ENCODE peak calls at places on chromosome 13, in nine cellular contexts. T is neural progenitor cell; A is tibial artery; B is pancreas; S is H9; V is neuronal stem cell; C is ascending aorta; O is CD4-positive, CD25-positive, alpha-beta regulatory T cell; J is fibroblast of lung. M is an unnamed sample.

GRCh38 chr13:58542530-58542929 is 911.0 kb downstream of the PCDH17 start:
- DNase-seq in A (no peak), C (no peak), O (no peak), J (no peak), B (no peak), S (no peak), V (no peak), T (no peak), M (no peak)

GRCh38 chr13:42895781-42896180 is 96.3 kb downstream of the EPSTI1 start:
- DNase-seq in B (no peak), J (no peak), S (no peak), V (no peak), A (no peak), T (no peak), O (no peak), C (no peak), M (no peak)

GRCh38 chr13:66940113-66940512 is 290.0 kb downstream of the PCDH9 start:
- DNase-seq in V (no peak), S (no peak), O (no peak), C (no peak), T (no peak), B (no peak), J (peak; percentile 24), A (no peak), M (no peak)

GRCh38 chr13:65940720-65941119 is 1289.4 kb downstream of the PCDH9 start:
- DNase-seq in B (no peak), J (no peak), V (no peak), C (no peak), S (no peak), T (no peak), O (no peak), A (no peak), M (no peak)

GRCh38 chr13:29621841-29622240 is 26.4 kb upstream of the SLC7A1 start:
- DNase-seq in C (no peak), A (no peak), T (no peak), J (peak; percentile 46), B (no peak), V (no peak), S (no peak), O (no peak), M (no peak)

GRCh38 chr13:65921933-65922332 is 1308.2 kb downstream of the PCDH9 start:
- DNase-seq in S (no peak), V (no peak), T (no peak), C (no peak), A (no peak), O (no peak), J (no peak), B (no peak), M (peak; percentile 37)

GRCh38 chr13:38409771-38410170 is 60.1 kb downstream of the UFM1 start:
- DNase-seq in J (no peak), T (no peak), S (no peak), O (no peak), C (no peak), A (no peak), V (no peak), B (no peak), M (no peak)

GRCh38 chr13:26051231-26052135 is at the start of gene SHISA2:
- DNase-seq in S (peak; percentile 86), A (no peak), V (peak; percentile 82), J (peak; percentile 67), C (no peak), O (no peak), T (peak; percentile 93), B (peak; percentile 74), M (peak; percentile 80)

GRCh38 chr13:79709526-79709925 is 228.6 kb downstream of the NDFIP2 start:
- DNase-seq in O (no peak), V (no peak), T (no peak), J (peak; percentile 77), A (no peak), C (no peak), B (no peak), S (no peak), M (peak; percentile 76)

GRCh38 chr13:27425918-27426630 is 1.7 kb downstream of the GTF3A start:
- DNase-seq in J (peak; percentile 86), B (peak; percentile 73), O (peak; percentile 80), V (no peak), C (peak; percentile 89), A (peak; percentile 76), S (peak; percentile 70), T (peak; percentile 67), M (peak; percentile 79)

GRCh38 chr13:104799152-104799551 is 1732.9 kb upstream of the SLC10A2 start:
- DNase-seq in C (no peak), T (no peak), O (no peak), B (no peak), V (no peak), J (no peak), S (no peak), A (no peak), M (no peak)

GRCh38 chr13:40189885-40190655 is 476.4 kb downstream of the FOXO1 start:
- DNase-seq in A (no peak), V (peak; percentile 59), T (peak; percentile 75), C (no peak), J (peak; percentile 11), O (no peak), B (no peak), S (no peak), M (no peak)

GRCh38 chr13:97944396-97945029 is 9.0 kb upstream of the IPO5 start:
- DNase-seq in T (no peak), A (no peak), O (no peak), V (no peak), S (no peak), B (no peak), J (peak; percentile 63), C (no peak), M (peak; percentile 68)

GRCh38 chr13:65889368-65889767 is 1340.8 kb downstream of the PCDH9 start:
- DNase-seq in J (peak; percentile 12), C (no peak), A (no peak), T (no peak), S (no peak), O (no peak), V (no peak), B (no peak), M (no peak)

GRCh38 chr13:73321039-73321438 is 262.2 kb downstream of the KLF5 start:
- DNase-seq in V (no peak), C (no peak), J (no peak), O (no peak), S (no peak), B (no peak), A (no peak), T (no peak), M (no peak)

DNA sequence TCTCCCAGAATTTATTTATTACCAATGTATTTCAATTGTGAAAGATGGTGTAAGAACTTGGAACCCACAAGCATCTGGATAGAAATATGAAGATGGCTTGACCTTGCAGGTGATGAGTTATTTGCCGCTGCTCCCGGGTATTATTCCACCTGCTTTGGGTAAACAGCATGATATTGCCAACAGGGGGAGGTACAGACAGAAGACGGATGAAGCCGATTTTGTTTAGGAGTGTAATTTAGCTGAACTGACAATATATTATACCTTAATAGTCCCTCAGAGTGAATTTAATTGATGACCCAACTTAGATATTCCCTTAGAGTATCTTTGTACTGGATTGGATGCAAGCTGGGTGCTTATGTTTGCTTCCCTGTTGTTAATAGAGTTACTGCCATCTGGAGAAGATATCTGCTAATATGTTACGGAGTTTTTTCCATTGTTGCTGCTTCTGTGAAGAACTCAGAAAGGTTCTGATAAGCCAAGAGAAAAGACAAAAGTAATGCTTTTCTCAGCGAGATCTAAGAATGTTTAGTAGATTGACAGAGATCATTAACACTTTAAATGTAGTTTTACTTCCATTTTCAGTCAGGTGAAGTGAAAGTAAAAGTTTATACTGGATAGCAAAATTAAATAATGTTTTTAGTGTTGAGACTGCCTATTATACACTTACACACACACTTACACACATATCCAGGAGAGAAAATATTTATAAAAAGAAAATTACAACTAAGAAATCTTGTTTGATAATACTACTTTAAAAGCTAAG is 2220.8 kb upstream of the PCDH20 start:
- DNase-seq in A (no peak), T (no peak), V (no peak), O (no peak), S (no peak), B (no peak), C (no peak), J (no peak), M (no peak)
- H3K4me1 ChIP-seq in A (no peaks in the 10 kb centered on the region), T (no peaks in the 10 kb centered on the region), V (no peaks in the 10 kb centered on the region), O (no peaks in the 10 kb centered on the region), S (no peaks in the 10 kb centered on the region), B (no peaks in the 10 kb centered on the region), C (no peaks in the 10 kb centered on the region), J (no peaks in the 10 kb centered on the region), M (no peaks in the 10 kb centered on the region)

GRCh38 chr13:110425444-110425780 is 118.3 kb downstream of the COL4A2 start:
- DNase-seq in A (no peak), J (peak; percentile 40), B (no peak), C (no peak), O (no peak), S (no peak), V (no peak), T (no peak), M (peak; percentile 59)

GRCh38 chr13:110422913-110423688 is 116.0 kb downstream of the COL4A2 start:
- DNase-seq in V (no peak), O (no peak), B (no peak), T (no peak), C (no peak), A (no peak), S (no peak), J (peak; percentile 71), M (no peak)

GRCh38 chr13:110423689-110424302 is 116.7 kb downstream of the COL4A2 start:
- DNase-seq in C (no peak), S (no peak), B (no peak), J (no peak), T (no peak), A (no peak), O (no peak), V (no peak), M (no peak)

GRCh38 chr13:110426745-110427144 is 119.7 kb downstream of the COL4A2 start:
- DNase-seq in J (no peak), O (no peak), C (no peak), S (no peak), V (no peak), T (no peak), B (no peak), A (peak; percentile 72), M (no peak)

GRCh38 chr13:110424596-110425443 is 117.7 kb downstream of the COL4A2 start:
- DNase-seq in T (no peak), A (no peak), O (no peak), C (no peak), V (no peak), B (no peak), J (no peak), S (no peak), M (no peak)
- H3K27me3 ChIP-seq in T (no peaks in the 10 kb centered on the region), A (no peaks in the 10 kb centered on the region), O (peaks cover 15% of the 10 kb centered on the region), C (no peaks in the 10 kb centered on the region), V (no peaks in the 10 kb centered on the region), B (no peaks in the 10 kb centered on the region), J (no peaks in the 10 kb centered on the region), S (no peaks in the 10 kb centered on the region), M (no peaks in the 10 kb centered on the region)

DNA sequence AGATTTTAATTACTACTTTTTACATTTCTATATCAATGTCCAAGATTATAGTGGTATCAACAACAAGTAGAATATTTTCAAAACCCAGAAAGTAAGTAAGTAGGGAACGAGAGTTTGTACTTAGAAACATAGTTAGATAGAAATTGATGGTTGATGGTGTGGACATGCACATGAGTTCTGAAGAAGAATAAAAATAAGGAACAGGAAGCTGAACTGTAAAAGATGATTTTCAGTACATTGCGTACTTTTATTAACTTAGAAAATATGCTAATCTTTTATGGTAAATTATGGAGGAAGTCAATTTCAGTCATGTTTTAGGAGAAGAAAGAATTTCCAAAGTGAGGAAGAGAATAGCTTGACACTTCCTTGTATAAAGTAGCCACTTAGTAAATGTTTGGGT is 12.3 kb upstream of the GPR18 start:
- DNase-seq in V (no peak), C (no peak), A (no peak), J (no peak), T (no peak), O (no peak), S (no peak), B (no peak), M (no peak)
- H3K4me1 ChIP-seq in V (peaks cover under 1% of the 10 kb centered on the region), C (no peaks in the 10 kb centered on the region), A (no peaks in the 10 kb centered on the region), J (no peaks in the 10 kb centered on the region), T (no peaks in the 10 kb centered on the region), O (peaks cover 37% of the 10 kb centered on the region), S (no peaks in the 10 kb centered on the region), B (no peaks in the 10 kb centered on the region), M (peaks cover 8% of the 10 kb centered on the region)

GRCh38 chr13:52850396-52851152 is 2.1 kb upstream of the PCDH8 start:
- DNase-seq in O (peak; percentile 16), S (peak; percentile 93), V (peak; percentile 87), B (peak; percentile 86), J (peak; percentile 36), C (peak; percentile 73), A (peak; percentile 71), T (peak; percentile 93), M (peak; percentile 76)
- H3K27me3 ChIP-seq in O (peaks cover 28% of the 10 kb centered on the region), S (peaks cover 33% of the 10 kb centered on the region), V (no peaks in the 10 kb centered on the region), B (peaks cover 12% of the 10 kb centered on the region), J (peaks cover 35% of the 10 kb centered on the region), C (peaks cover 27% of the 10 kb centered on the region), A (peaks cover 51% of the 10 kb centered on the region), T (peaks cover 95% of the 10 kb centered on the region), M (peaks cover 38% of the 10 kb centered on the region)